ENCODE peak calls at places on chromosomes 1 and 21, in ten cellular contexts. One of them, this sample, is unnamed.

GRCh38 chr1:114510235-114511047 is 562 bp downstream of the TRIM33 start:
- DNase-seq in activated CD8-positive, alpha-beta memory T cell treated with anti-CD3 and anti-CD28 coated beads, Interleukin-2, amount 50 U/mL, for 48 hours: peak
- DNase-seq in GM10248: peak
- DNase-seq in cardiac muscle cell: peak
- DNase-seq in amygdala: no peak
- DNase-seq in brain microvascular endothelial cell: peak
- DNase-seq in SW480: peak
- DNase-seq in stimulated activated CD4-positive, alpha-beta T cell treated with anti-CD3 and anti-CD28 coated beads, Interleukin-15, amount 100 ng/mL, for 1 hour: peak
- DNase-seq in NCI-H1436: no peak
- DNase-seq in CD8-positive, alpha-beta T cell: peak
- DNase-seq in this sample: no peak

GRCh38 chr1:169236143-169236542 is 129.7 kb downstream of the ATP1B1 start:
- DNase-seq in cardiac muscle cell: peak
- DNase-seq in NCI-H1436: no peak
- DNase-seq in GM10248: no peak
- DNase-seq in SW480: no peak
- DNase-seq in stimulated activated CD4-positive, alpha-beta T cell treated with anti-CD3 and anti-CD28 coated beads, Interleukin-15, amount 100 ng/mL, for 1 hour: no peak
- DNase-seq in amygdala: no peak
- DNase-seq in brain microvascular endothelial cell: peak
- DNase-seq in activated CD8-positive, alpha-beta memory T cell treated with anti-CD3 and anti-CD28 coated beads, Interleukin-2, amount 50 U/mL, for 48 hours: no peak
- DNase-seq in CD8-positive, alpha-beta T cell: no peak
- DNase-seq in this sample: no peak

GRCh38 chr1:217322834-217323233 is 308.1 kb downstream of the GPATCH2 start:
- DNase-seq in CD8-positive, alpha-beta T cell: no peak
- DNase-seq in cardiac muscle cell: no peak
- DNase-seq in stimulated activated CD4-positive, alpha-beta T cell treated with anti-CD3 and anti-CD28 coated beads, Interleukin-15, amount 100 ng/mL, for 1 hour: no peak
- DNase-seq in GM10248: peak
- DNase-seq in NCI-H1436: no peak
- DNase-seq in SW480: no peak
- DNase-seq in amygdala: no peak
- DNase-seq in activated CD8-positive, alpha-beta memory T cell treated with anti-CD3 and anti-CD28 coated beads, Interleukin-2, amount 50 U/mL, for 48 hours: no peak
- DNase-seq in brain microvascular endothelial cell: no peak
- DNase-seq in this sample: no peak

GRCh38 chr1:22452401-22452963 is 831 bp downstream of the ZBTB40 start:
- DNase-seq in amygdala: no peak
- DNase-seq in stimulated activated CD4-positive, alpha-beta T cell treated with anti-CD3 and anti-CD28 coated beads, Interleukin-15, amount 100 ng/mL, for 1 hour: no peak
- DNase-seq in cardiac muscle cell: peak
- DNase-seq in activated CD8-positive, alpha-beta memory T cell treated with anti-CD3 and anti-CD28 coated beads, Interleukin-2, amount 50 U/mL, for 48 hours: no peak
- DNase-seq in GM10248: no peak
- DNase-seq in CD8-positive, alpha-beta T cell: peak
- DNase-seq in SW480: peak
- DNase-seq in NCI-H1436: no peak
- DNase-seq in brain microvascular endothelial cell: no peak
- DNase-seq in this sample: peak

GRCh38 chr1:20063861-20064292 is 6.1 kb upstream of the PLA2G5 start:
- DNase-seq in NCI-H1436: no peak
- DNase-seq in CD8-positive, alpha-beta T cell: no peak
- DNase-seq in stimulated activated CD4-positive, alpha-beta T cell treated with anti-CD3 and anti-CD28 coated beads, Interleukin-15, amount 100 ng/mL, for 1 hour: no peak
- DNase-seq in SW480: no peak
- DNase-seq in amygdala: no peak
- DNase-seq in brain microvascular endothelial cell: peak
- DNase-seq in activated CD8-positive, alpha-beta memory T cell treated with anti-CD3 and anti-CD28 coated beads, Interleukin-2, amount 50 U/mL, for 48 hours: no peak
- DNase-seq in cardiac muscle cell: peak
- DNase-seq in GM10248: no peak
- DNase-seq in this sample: no peak

GRCh38 chr1:192379536-192379935 is 62.7 kb downstream of the RGS21 start:
- DNase-seq in SW480: no peak
- DNase-seq in activated CD8-positive, alpha-beta memory T cell treated with anti-CD3 and anti-CD28 coated beads, Interleukin-2, amount 50 U/mL, for 48 hours: no peak
- DNase-seq in cardiac muscle cell: no peak
- DNase-seq in CD8-positive, alpha-beta T cell: no peak
- DNase-seq in amygdala: no peak
- DNase-seq in GM10248: no peak
- DNase-seq in stimulated activated CD4-positive, alpha-beta T cell treated with anti-CD3 and anti-CD28 coated beads, Interleukin-15, amount 100 ng/mL, for 1 hour: no peak
- DNase-seq in NCI-H1436: no peak
- DNase-seq in brain microvascular endothelial cell: no peak
- DNase-seq in this sample: no peak

GRCh38 chr21:43211085-43212071 is 42.6 kb downstream of the CRYAA start:
- DNase-seq in NCI-H1436: peak
- DNase-seq in GM10248: no peak
- DNase-seq in stimulated activated CD4-positive, alpha-beta T cell treated with anti-CD3 and anti-CD28 coated beads, Interleukin-15, amount 100 ng/mL, for 1 hour: no peak
- DNase-seq in cardiac muscle cell: no peak
- DNase-seq in SW480: peak
- DNase-seq in CD8-positive, alpha-beta T cell: peak
- DNase-seq in amygdala: no peak
- DNase-seq in activated CD8-positive, alpha-beta memory T cell treated with anti-CD3 and anti-CD28 coated beads, Interleukin-2, amount 50 U/mL, for 48 hours: peak
- DNase-seq in brain microvascular endothelial cell: no peak
- DNase-seq in this sample: peak

GRCh38 chr1:119409731-119410130 is 5.2 kb upstream of the HSD3B2 start:
- DNase-seq in NCI-H1436: no peak
- DNase-seq in brain microvascular endothelial cell: no peak
- DNase-seq in cardiac muscle cell: peak
- DNase-seq in activated CD8-positive, alpha-beta memory T cell treated with anti-CD3 and anti-CD28 coated beads, Interleukin-2, amount 50 U/mL, for 48 hours: no peak
- DNase-seq in stimulated activated CD4-positive, alpha-beta T cell treated with anti-CD3 and anti-CD28 coated beads, Interleukin-15, amount 100 ng/mL, for 1 hour: no peak
- DNase-seq in CD8-positive, alpha-beta T cell: no peak
- DNase-seq in amygdala: no peak
- DNase-seq in SW480: no peak
- DNase-seq in GM10248: no peak
- DNase-seq in this sample: no peak

GRCh38 chr21:45531393-45532215 is 10.6 kb downstream of the SLC19A1 start:
- DNase-seq in GM10248: no peak
- DNase-seq in brain microvascular endothelial cell: no peak
- DNase-seq in activated CD8-positive, alpha-beta memory T cell treated with anti-CD3 and anti-CD28 coated beads, Interleukin-2, amount 50 U/mL, for 48 hours: peak
- DNase-seq in stimulated activated CD4-positive, alpha-beta T cell treated with anti-CD3 and anti-CD28 coated beads, Interleukin-15, amount 100 ng/mL, for 1 hour: no peak
- DNase-seq in SW480: no peak
- DNase-seq in amygdala: no peak
- DNase-seq in NCI-H1436: no peak
- DNase-seq in CD8-positive, alpha-beta T cell: no peak
- DNase-seq in cardiac muscle cell: no peak
- DNase-seq in this sample: no peak

GRCh38 chr1:27668121-27668807 is 3.7 kb downstream of the IFI6 start:
- DNase-seq in stimulated activated CD4-positive, alpha-beta T cell treated with anti-CD3 and anti-CD28 coated beads, Interleukin-15, amount 100 ng/mL, for 1 hour: no peak
- DNase-seq in cardiac muscle cell: no peak
- DNase-seq in GM10248: no peak
- DNase-seq in amygdala: no peak
- DNase-seq in SW480: no peak
- DNase-seq in CD8-positive, alpha-beta T cell: no peak
- DNase-seq in NCI-H1436: no peak
- DNase-seq in activated CD8-positive, alpha-beta memory T cell treated with anti-CD3 and anti-CD28 coated beads, Interleukin-2, amount 50 U/mL, for 48 hours: peak
- DNase-seq in brain microvascular endothelial cell: no peak
- DNase-seq in this sample: no peak

GRCh38 chr1:183385746-183386145 is 32.4 kb downstream of the NMNAT2 start:
- DNase-seq in GM10248: no peak
- DNase-seq in cardiac muscle cell: no peak
- DNase-seq in brain microvascular endothelial cell: peak
- DNase-seq in stimulated activated CD4-positive, alpha-beta T cell treated with anti-CD3 and anti-CD28 coated beads, Interleukin-15, amount 100 ng/mL, for 1 hour: no peak
- DNase-seq in amygdala: no peak
- DNase-seq in activated CD8-positive, alpha-beta memory T cell treated with anti-CD3 and anti-CD28 coated beads, Interleukin-2, amount 50 U/mL, for 48 hours: no peak
- DNase-seq in SW480: no peak
- DNase-seq in NCI-H1436: no peak
- DNase-seq in CD8-positive, alpha-beta T cell: no peak
- DNase-seq in this sample: no peak

GRCh38 chr1:153525088-153525713 is 10.6 kb downstream of the S100A6 start:
- DNase-seq in stimulated activated CD4-positive, alpha-beta T cell treated with anti-CD3 and anti-CD28 coated beads, Interleukin-15, amount 100 ng/mL, for 1 hour: no peak
- DNase-seq in NCI-H1436: no peak
- DNase-seq in GM10248: no peak
- DNase-seq in brain microvascular endothelial cell: no peak
- DNase-seq in SW480: no peak
- DNase-seq in cardiac muscle cell: no peak
- DNase-seq in activated CD8-positive, alpha-beta memory T cell treated with anti-CD3 and anti-CD28 coated beads, Interleukin-2, amount 50 U/mL, for 48 hours: no peak
- DNase-seq in CD8-positive, alpha-beta T cell: no peak
- DNase-seq in amygdala: no peak
- DNase-seq in this sample: no peak

GRCh38 chr1:234214129-234214910 is 158.9 kb upstream of the COA6 start:
- DNase-seq in brain microvascular endothelial cell: no peak
- DNase-seq in CD8-positive, alpha-beta T cell: no peak
- DNase-seq in cardiac muscle cell: peak
- DNase-seq in GM10248: peak
- DNase-seq in SW480: peak
- DNase-seq in NCI-H1436: no peak
- DNase-seq in activated CD8-positive, alpha-beta memory T cell treated with anti-CD3 and anti-CD28 coated beads, Interleukin-2, amount 50 U/mL, for 48 hours: peak
- DNase-seq in amygdala: no peak
- DNase-seq in stimulated activated CD4-positive, alpha-beta T cell treated with anti-CD3 and anti-CD28 coated beads, Interleukin-15, amount 100 ng/mL, for 1 hour: peak
- DNase-seq in this sample: no peak

GRCh38 chr1:193249187-193249586 is 62.8 kb upstream of the B3GALT2 start:
- DNase-seq in activated CD8-positive, alpha-beta memory T cell treated with anti-CD3 and anti-CD28 coated beads, Interleukin-2, amount 50 U/mL, for 48 hours: no peak
- DNase-seq in stimulated activated CD4-positive, alpha-beta T cell treated with anti-CD3 and anti-CD28 coated beads, Interleukin-15, amount 100 ng/mL, for 1 hour: no peak
- DNase-seq in NCI-H1436: no peak
- DNase-seq in CD8-positive, alpha-beta T cell: no peak
- DNase-seq in SW480: no peak
- DNase-seq in GM10248: no peak
- DNase-seq in amygdala: no peak
- DNase-seq in cardiac muscle cell: no peak
- DNase-seq in brain microvascular endothelial cell: no peak
- DNase-seq in this sample: no peak

GRCh38 chr1:51156752-51157151 is 54.7 kb downstream of the C1orf185 start:
- DNase-seq in GM10248: no peak
- DNase-seq in SW480: no peak
- DNase-seq in cardiac muscle cell: no peak
- DNase-seq in stimulated activated CD4-positive, alpha-beta T cell treated with anti-CD3 and anti-CD28 coated beads, Interleukin-15, amount 100 ng/mL, for 1 hour: no peak
- DNase-seq in amygdala: no peak
- DNase-seq in NCI-H1436: no peak
- DNase-seq in CD8-positive, alpha-beta T cell: no peak
- DNase-seq in activated CD8-positive, alpha-beta memory T cell treated with anti-CD3 and anti-CD28 coated beads, Interleukin-2, amount 50 U/mL, for 48 hours: no peak
- DNase-seq in brain microvascular endothelial cell: no peak
- DNase-seq in this sample: no peak

GRCh38 chr1:31152181-31152768 is 86.8 kb upstream of the PUM1 start:
- DNase-seq in brain microvascular endothelial cell: peak
- DNase-seq in stimulated activated CD4-positive, alpha-beta T cell treated with anti-CD3 and anti-CD28 coated beads, Interleukin-15, amount 100 ng/mL, for 1 hour: no peak
- DNase-seq in cardiac muscle cell: peak
- DNase-seq in SW480: peak
- DNase-seq in GM10248: no peak
- DNase-seq in NCI-H1436: peak
- DNase-seq in amygdala: no peak
- DNase-seq in CD8-positive, alpha-beta T cell: no peak
- DNase-seq in activated CD8-positive, alpha-beta memory T cell treated with anti-CD3 and anti-CD28 coated beads, Interleukin-2, amount 50 U/mL, for 48 hours: no peak
- DNase-seq in this sample: no peak

This sample was measured in SHP77.